ENCODE peak calls at places on chromosomes 1 and 21, in nine cellular contexts. R is H1, T is sigmoid colon, F is transverse colon, H is stomach, Z is GM12878, Y is HepG2, I is K562, G is SK-N-SH. U is an unnamed sample.

GRCh38 chr1:221683681-221684080 is 58.2 kb downstream of the DUSP10 start:
- DNase-seq in R (no peak), T (no peak), F (no peak), H (no peak), Z (no peak), Y (no peak), I (no peak), G (no peak), U (no peak)

GRCh38 chr1:203638914-203639313 is 12.3 kb downstream of the ATP2B4 start:
- DNase-seq in R (no peak), T (peak), F (no peak), H (no peak), Z (no peak), Y (no peak), I (no peak), G (no peak), U (no peak)

GRCh38 chr1:40661678-40662077 is 3.8 kb downstream of the RIMS3 start:
- DNase-seq in R (no peak), T (no peak), F (no peak), H (peak), Z (no peak), Y (no peak), I (no peak), G (no peak), U (no peak)

GRCh38 chr1:107444302-107444701 is 303.5 kb downstream of the NTNG1 start:
- DNase-seq in R (no peak), T (no peak), F (no peak), H (no peak), Z (no peak), Y (no peak), I (no peak), G (no peak), U (no peak)

GRCh38 chr1:224696891-224697765 is 81.0 kb downstream of the CNIH3 start:
- DNase-seq in R (no peak), T (no peak), F (no peak), H (no peak), Z (no peak), Y (no peak), I (no peak), G (no peak), U (no peak)

GRCh38 chr1:178238722-178239510 is 145.0 kb downstream of the RASAL2 start:
- DNase-seq in R (no peak), T (no peak), F (no peak), H (no peak), Z (no peak), Y (peak), I (no peak), G (no peak), U (no peak)

GRCh38 chr1:14292533-14292932 is 306.0 kb upstream of the KAZN start:
- DNase-seq in R (no peak), T (no peak), F (no peak), H (no peak), Z (no peak), Y (no peak), I (no peak), G (no peak), U (no peak)

GRCh38 chr1:2468041-2468472 is 8.0 kb upstream of the PLCH2 start:
- DNase-seq in R (no peak), T (no peak), F (no peak), H (no peak), Z (no peak), Y (no peak), I (peak), G (peak), U (no peak)

GRCh38 chr1:109877320-109877771 is 33.3 kb upstream of the CSF1 start:
- DNase-seq in R (peak), T (peak), F (peak), H (peak), Z (no peak), Y (peak), I (peak), G (no peak), U (peak)

GRCh38 chr1:94832446-94832845 is 12.3 kb downstream of the SLC44A3 start:
- DNase-seq in R (no peak), T (no peak), F (no peak), H (no peak), Z (no peak), Y (no peak), I (no peak), G (no peak), U (no peak)

GRCh38 chr21:33707846-33708245 is 65.5 kb downstream of the ITSN1 start:
- DNase-seq in R (no peak), T (no peak), F (no peak), H (no peak), Z (no peak), Y (no peak), I (no peak), G (no peak), U (no peak)

GRCh38 chr1:89908294-89908992 is 86.5 kb upstream of the ZNF326 start:
- DNase-seq in R (no peak), T (no peak), F (no peak), H (no peak), Z (no peak), Y (no peak), I (no peak), G (no peak), U (no peak)

GRCh38 chr1:188689542-188689941 is 1788.1 kb downstream of the BRINP3 start:
- DNase-seq in R (no peak), T (no peak), F (no peak), H (no peak), Z (no peak), Y (no peak), I (no peak), G (no peak), U (no peak)

GRCh38 chr1:44832068-44832700 is 10.9 kb downstream of the PTCH2 start:
- DNase-seq in R (no peak), T (no peak), F (no peak), H (no peak), Z (no peak), Y (no peak), I (no peak), G (peak), U (no peak)

GRCh38 chr1:217539510-217539909 is 91.4 kb downstream of the GPATCH2 start:
- DNase-seq in R (no peak), T (no peak), F (no peak), H (no peak), Z (no peak), Y (no peak), I (no peak), G (no peak), U (no peak)

GRCh38 chr21:33640697-33641338 is 723 bp downstream of the CRYZL1 start:
- DNase-seq in R (no peak), T (no peak), F (peak), H (no peak), Z (no peak), Y (no peak), I (no peak), G (peak), U (no peak)

GRCh38 chr21:34166468-34166867 is 93.1 kb downstream of the MRPS6 start:
- DNase-seq in R (no peak), T (peak), F (no peak), H (no peak), Z (no peak), Y (no peak), I (no peak), G (no peak), U (no peak)

GRCh38 chr1:200367841-200368534 is 41.8 kb downstream of the ZNF281 start:
- DNase-seq in R (no peak), T (no peak), F (no peak), H (no peak), Z (no peak), Y (no peak), I (no peak), G (no peak), U (no peak)

GRCh38 chr1:24720152-24720551 is 25.1 kb upstream of the CLIC4 start:
- DNase-seq in R (no peak), T (peak), F (peak), H (peak), Z (no peak), Y (peak), I (peak), G (no peak), U (peak)

GRCh38 chr1:109776206-109776835 is 12.6 kb upstream of the EPS8L3 start:
- DNase-seq in R (no peak), T (peak), F (peak), H (no peak), Z (no peak), Y (no peak), I (no peak), G (no peak), U (no peak)

GRCh38 chr1:94209425-94209824 is 28.0 kb downstream of the ARHGAP29 start:
- DNase-seq in R (no peak), T (no peak), F (no peak), H (no peak), Z (no peak), Y (peak), I (no peak), G (no peak), U (no peak)

GRCh38 chr21:31132574-31133242 is 94.4 kb upstream of the KRTAP19-8 start:
- DNase-seq in R (no peak), T (no peak), F (peak), H (no peak), Z (peak), Y (no peak), I (no peak), G (no peak), U (no peak)

GRCh38 chr1:208431721-208432120 is 187.5 kb upstream of the PLXNA2 start:
- DNase-seq in R (no peak), T (no peak), F (no peak), H (no peak), Z (no peak), Y (no peak), I (no peak), G (no peak), U (no peak)

GRCh38 chr1:224670506-224670905 is 54.4 kb downstream of the CNIH3 start:
- DNase-seq in R (no peak), T (no peak), F (no peak), H (no peak), Z (no peak), Y (no peak), I (no peak), G (no peak), U (no peak)

GRCh38 chr1:230206976-230207375 is 139.9 kb downstream of the GALNT2 start:
- DNase-seq in R (no peak), T (no peak), F (no peak), H (no peak), Z (no peak), Y (no peak), I (no peak), G (no peak), U (no peak)

GRCh38 chr1:34538481-34538880 is 216.4 kb upstream of the GJB5 start:
- DNase-seq in R (no peak), T (no peak), F (no peak), H (no peak), Z (peak), Y (no peak), I (no peak), G (no peak), U (peak)

GRCh38 chr1:6819641-6820040 is 34.4 kb downstream of the CAMTA1 start:
- DNase-seq in R (no peak), T (no peak), F (no peak), H (no peak), Z (no peak), Y (no peak), I (no peak), G (no peak), U (no peak)

GRCh38 chr1:9422921-9423505 is 116.3 kb upstream of the SLC25A33 start:
- DNase-seq in R (no peak), T (no peak), F (no peak), H (no peak), Z (no peak), Y (no peak), I (no peak), G (no peak), U (no peak)

GRCh38 chr1:10693497-10694273 is 102.8 kb downstream of the CASZ1 start:
- DNase-seq in R (no peak), T (no peak), F (peak), H (no peak), Z (no peak), Y (no peak), I (peak), G (peak), U (no peak)

GRCh38 chr1:16720403-16721223 is 19.7 kb upstream of the RNU1-4 start:
- DNase-seq in R (no peak), T (peak), F (peak), H (peak), Z (no peak), Y (no peak), I (peak), G (peak), U (peak)

GRCh38 chr1:225596152-225596551 is 56.8 kb downstream of the ENAH start:
- DNase-seq in R (no peak), T (no peak), F (no peak), H (no peak), Z (no peak), Y (no peak), I (no peak), G (no peak), U (no peak)

GRCh38 chr21:46322351-46323226 is 1.1 kb downstream of the C21orf58 start:
- DNase-seq in R (no peak), T (no peak), F (no peak), H (no peak), Z (no peak), Y (no peak), I (no peak), G (no peak), U (no peak)

GRCh38 chr1:44135896-44136295 is 5.5 kb downstream of the KLF18 start:
- DNase-seq in R (no peak), T (no peak), F (no peak), H (no peak), Z (no peak), Y (no peak), I (no peak), G (no peak), U (peak)

GRCh38 chr1:207763091-207763490 is 11.2 kb downstream of the CD46 start:
- DNase-seq in R (no peak), T (no peak), F (no peak), H (no peak), Z (no peak), Y (no peak), I (no peak), G (no peak), U (no peak)

GRCh38 chr1:229132706-229133105 is 138.2 kb upstream of the RAB4A start:
- DNase-seq in R (no peak), T (no peak), F (no peak), H (no peak), Z (no peak), Y (no peak), I (no peak), G (no peak), U (no peak)

GRCh38 chr1:159779403-159779851 is 1.3 kb upstream of the DUSP23 start:
- DNase-seq in R (no peak), T (no peak), F (no peak), H (no peak), Z (no peak), Y (no peak), I (no peak), G (no peak), U (no peak)

GRCh38 chr1:217562229-217562878 is 68.5 kb downstream of the GPATCH2 start:
- DNase-seq in R (no peak), T (no peak), F (no peak), H (no peak), Z (no peak), Y (peak), I (no peak), G (no peak), U (no peak)

GRCh38 chr21:38669186-38669585 is 136.5 kb upstream of the ETS2 start:
- DNase-seq in R (no peak), T (no peak), F (peak), H (no peak), Z (no peak), Y (peak), I (peak), G (peak), U (no peak)

GRCh38 chr1:30479576-30479975 is 243.8 kb downstream of the MATN1 start:
- DNase-seq in R (no peak), T (no peak), F (no peak), H (peak), Z (no peak), Y (no peak), I (no peak), G (no peak), U (no peak)

DNA sequence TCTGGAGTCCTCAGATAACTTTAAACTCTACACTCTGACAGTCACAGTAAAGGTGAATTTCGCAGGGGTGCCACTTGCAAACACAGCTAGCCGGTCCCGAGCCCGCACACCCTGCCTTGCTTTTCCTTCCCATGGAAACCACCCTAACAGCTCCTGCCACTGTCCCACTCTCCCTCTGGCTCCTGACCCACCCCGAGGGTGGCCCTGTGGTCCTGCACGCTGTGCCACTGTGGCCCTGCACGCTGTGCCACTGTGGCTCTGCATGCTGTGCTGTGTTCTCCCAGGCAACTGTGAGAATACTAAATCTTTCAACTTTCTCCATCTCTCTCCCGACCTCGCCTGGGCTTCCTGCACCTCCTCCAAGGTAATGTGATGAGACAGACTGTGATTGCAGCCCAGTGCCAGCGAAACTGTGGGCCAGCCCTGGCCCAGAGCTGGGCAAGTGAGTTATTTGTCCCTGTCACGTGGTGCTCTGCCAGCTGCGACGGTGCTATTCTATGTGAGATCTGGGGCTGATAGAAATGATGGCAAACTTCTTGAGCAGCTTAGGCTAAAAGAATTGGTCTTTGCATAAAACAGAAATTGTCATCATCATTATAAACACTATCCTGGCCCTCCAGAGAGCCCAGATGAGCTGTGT is 63.4 kb upstream of the TARBP1 start:
- DNase-seq in R (no peak), T (peak), F (no peak), H (peak), Z (no peak), Y (no peak), I (no peak), G (no peak), U (no peak)
- TF ChIP-seq POLR2AphosphoS5 in R (no peak), T (no peak), F (no peak), H (no peak), Z (no peak), Y (no peak), I (no peak), G (no peak), U (no peak)

GRCh38 chr1:98903261-98903660 is 101.4 kb downstream of the PLPPR5 start:
- DNase-seq in R (no peak), T (no peak), F (no peak), H (no peak), Z (no peak), Y (no peak), I (no peak), G (no peak), U (no peak)
- TF ChIP-seq EP300 in R (no peak), T (no peak), F (no peak), H (no peak), Z (no peak), Y (no peak), I (no peak), G (peak), U (no peak)

DNA sequence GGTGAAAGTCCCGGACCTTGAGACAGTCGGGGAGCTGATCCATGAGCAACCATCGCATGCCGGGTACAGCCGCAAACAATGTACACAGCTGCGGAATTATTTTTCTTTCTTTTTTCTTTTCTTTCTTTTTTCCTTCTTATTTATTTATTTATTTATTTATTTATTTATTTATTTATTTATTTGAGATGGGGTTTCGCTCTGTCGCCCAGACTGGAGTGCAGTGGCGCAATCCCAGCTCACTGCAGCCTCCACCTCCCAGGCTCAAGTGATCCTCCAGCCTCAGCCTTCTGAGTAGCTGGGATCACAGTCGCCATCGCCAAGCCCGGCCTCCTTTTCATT is 2.6 kb upstream of the PERM1 start:
- DNase-seq in R (no peak), T (no peak), F (no peak), H (no peak), Z (no peak), Y (no peak), I (no peak), G (no peak), U (no peak)
- TF ChIP-seq CTCF in R (no peak), T (no peak), F (no peak), H (no peak), Z (no peak), Y (no peak), I (no peak), G (no peak), U (no peak)

GRCh38 chr1:163834778-163835177 is 513.0 kb downstream of the NUF2 start:
- DNase-seq in R (no peak), T (no peak), F (no peak), H (no peak), Z (no peak), Y (no peak), I (no peak), G (no peak), U (no peak)
- TF ChIP-seq POLR2AphosphoS5 in R (no peak), T (no peak), F (no peak), H (no peak), Z (no peak), Y (no peak), I (no peak), G (no peak), U (no peak)

GRCh38 chr1:198932351-198932991 is 293.6 kb downstream of the PTPRC start:
- DNase-seq in R (no peak), T (no peak), F (no peak), H (no peak), Z (no peak), Y (no peak), I (no peak), G (no peak), U (no peak)
- TF ChIP-seq EP300 in R (no peak), T (no peak), F (no peak), H (no peak), Z (no peak), Y (no peak), I (no peak), G (no peak), U (no peak)

GRCh38 chr1:75053207-75053606 is 81.0 kb upstream of the LHX8 start:
- DNase-seq in R (no peak), T (no peak), F (no peak), H (no peak), Z (no peak), Y (no peak), I (no peak), G (no peak), U (no peak)
- TF ChIP-seq CTCF in R (peak), T (no peak), F (no peak), H (no peak), Z (no peak), Y (peak), I (no peak), G (peak), U (no peak)

GRCh38 chr1:100292711-100293110 is 26.7 kb downstream of the RTCA start:
- DNase-seq in R (no peak), T (no peak), F (no peak), H (no peak), Z (no peak), Y (no peak), I (no peak), G (no peak), U (no peak)
- TF ChIP-seq POLR2AphosphoS5 in R (no peak), T (no peak), F (no peak), H (no peak), Z (no peak), Y (no peak), I (no peak), G (no peak), U (peak)

U was measured in esophagus muscularis mucosa.